ENCODE peak calls at places on chromosomes 1 and 21, in nine cellular contexts. T is right lobe of liver; D is Calu3; E is CD8-positive, alpha-beta T cell; J is endothelial cell; G is NB4; H is omental fat pad; I is heart right ventricle; M is body of pancreas. C is an unnamed sample.

GRCh38 chr1:38898653-38899230 is 17.4 kb upstream of the GJA9 start:
- DNase-seq in T (no peak), D (no peak), E (no peak), J (no peak), G (no peak), H (no peak), I (no peak), M (no peak), C (no peak)

GRCh38 chr1:32989160-32989894 is 24.7 kb upstream of the RNF19B start:
- DNase-seq in T (no peak), D (peak), E (no peak), J (no peak), G (peak), H (no peak), I (peak), M (peak), C (no peak)

GRCh38 chr1:30761312-30762151 is 4.0 kb upstream of the LAPTM5 start:
- DNase-seq in T (no peak), D (no peak), E (no peak), J (no peak), G (peak), H (no peak), I (no peak), M (no peak), C (no peak)

GRCh38 chr1:93567255-93567918 is 114.2 kb downstream of the BCAR3 start:
- DNase-seq in T (no peak), D (no peak), E (no peak), J (no peak), G (peak), H (no peak), I (peak), M (no peak), C (no peak)

GRCh38 chr1:93262645-93263044 is 82.1 kb downstream of the CCDC18 start:
- DNase-seq in T (no peak), D (no peak), E (no peak), J (no peak), G (peak), H (no peak), I (no peak), M (no peak), C (no peak)

GRCh38 chr1:7390604-7391000 is 380.5 kb upstream of the VAMP3 start:
- DNase-seq in T (no peak), D (no peak), E (no peak), J (no peak), G (no peak), H (no peak), I (no peak), M (no peak), C (no peak)

GRCh38 chr21:27423073-27423472 is 456.2 kb upstream of the ADAMTS5 start:
- DNase-seq in T (no peak), D (no peak), E (no peak), J (no peak), G (no peak), H (no peak), I (peak), M (peak), C (no peak)

GRCh38 chr1:46529031-46529630 is 22.3 kb downstream of the KNCN start:
- DNase-seq in T (no peak), D (no peak), E (no peak), J (no peak), G (no peak), H (no peak), I (no peak), M (no peak), C (no peak)

GRCh38 chr1:18166929-18167328 is 59.3 kb downstream of the IGSF21 start:
- DNase-seq in T (no peak), D (no peak), E (no peak), J (no peak), G (no peak), H (no peak), I (no peak), M (no peak), C (no peak)

GRCh38 chr1:66752000-66752592 is at the start of gene DYNLT5:
- DNase-seq in T (peak), D (no peak), E (no peak), J (peak), G (peak), H (no peak), I (peak), M (peak), C (peak)

GRCh38 chr1:240706150-240706904 is 94.4 kb upstream of the GREM2 start:
- DNase-seq in T (no peak), D (no peak), E (no peak), J (no peak), G (no peak), H (no peak), I (no peak), M (no peak), C (no peak)

GRCh38 chr1:192529811-192530210 is 45.8 kb upstream of the RGS1 start:
- DNase-seq in T (no peak), D (no peak), E (no peak), J (no peak), G (no peak), H (no peak), I (no peak), M (no peak), C (no peak)

GRCh38 chr1:247857069-247857985 is at the start of gene TRIM58:
- DNase-seq in T (no peak), D (no peak), E (no peak), J (peak), G (peak), H (no peak), I (no peak), M (no peak), C (peak)

GRCh38 chr1:171366099-171366498 is 52.1 kb downstream of the FMO4 start:
- DNase-seq in T (no peak), D (no peak), E (no peak), J (no peak), G (peak), H (no peak), I (no peak), M (no peak), C (no peak)

GRCh38 chr1:8463144-8463927 is 145.4 kb downstream of the SLC45A1 start:
- DNase-seq in T (no peak), D (peak), E (no peak), J (peak), G (no peak), H (no peak), I (peak), M (peak), C (peak)

GRCh38 chr1:212518188-212518951 is 85.7 kb downstream of the NENF start:
- DNase-seq in T (peak), D (peak), E (no peak), J (no peak), G (no peak), H (no peak), I (peak), M (peak), C (no peak)

GRCh38 chr1:9294440-9294773 is 1.7 kb downstream of the SPSB1 start:
- DNase-seq in T (no peak), D (no peak), E (no peak), J (no peak), G (peak), H (no peak), I (peak), M (peak), C (no peak)

GRCh38 chr1:216905052-216905580 is 181.9 kb upstream of the ESRRG start:
- DNase-seq in T (no peak), D (no peak), E (no peak), J (no peak), G (no peak), H (no peak), I (no peak), M (no peak), C (no peak)

GRCh38 chr1:117636637-117637425 is 31.0 kb downstream of the TENT5C start:
- DNase-seq in T (no peak), D (no peak), E (peak), J (no peak), G (no peak), H (no peak), I (no peak), M (no peak), C (no peak)

GRCh38 chr1:245549981-245550701 is 395.4 kb downstream of the KIF26B start:
- DNase-seq in T (no peak), D (no peak), E (no peak), J (peak), G (no peak), H (no peak), I (no peak), M (no peak), C (no peak)

GRCh38 chr21:25934130-25934529 is 199.4 kb downstream of the GABPA start:
- DNase-seq in T (no peak), D (peak), E (no peak), J (no peak), G (no peak), H (no peak), I (no peak), M (no peak), C (no peak)

GRCh38 chr1:76891931-76892330 is 24.7 kb downstream of the ST6GALNAC5 start:
- DNase-seq in T (no peak), D (no peak), E (no peak), J (no peak), G (peak), H (no peak), I (no peak), M (no peak), C (no peak)

GRCh38 chr1:223199094-223199647 is 56.1 kb upstream of the TLR5 start:
- DNase-seq in T (no peak), D (no peak), E (no peak), J (no peak), G (peak), H (no peak), I (no peak), M (no peak), C (no peak)

GRCh38 chr1:15352122-15352957 is 57.3 kb upstream of the EFHD2 start:
- DNase-seq in T (no peak), D (peak), E (no peak), J (no peak), G (peak), H (no peak), I (no peak), M (peak), C (no peak)

GRCh38 chr1:39788758-39789570 is at the start of gene BMP8B:
- DNase-seq in T (peak), D (peak), E (peak), J (peak), G (peak), H (no peak), I (peak), M (peak), C (peak)

GRCh38 chr1:33143181-33143580 is 38.7 kb downstream of the TRIM62 start:
- DNase-seq in T (no peak), D (no peak), E (no peak), J (no peak), G (no peak), H (no peak), I (peak), M (no peak), C (no peak)

GRCh38 chr1:79239840-79240239 is 233.3 kb upstream of the ADGRL4 start:
- DNase-seq in T (no peak), D (no peak), E (no peak), J (no peak), G (no peak), H (no peak), I (no peak), M (no peak), C (no peak)

GRCh38 chr1:98053471-98054366 is 132.9 kb upstream of the DPYD start:
- DNase-seq in T (peak), D (peak), E (peak), J (peak), G (peak), H (no peak), I (peak), M (peak), C (peak)

GRCh38 chr1:119818181-119818580 is 6.9 kb upstream of the REG4 start:
- DNase-seq in T (no peak), D (no peak), E (no peak), J (no peak), G (no peak), H (no peak), I (no peak), M (no peak), C (no peak)

GRCh38 chr21:45539046-45539795 is 3.0 kb downstream of the SLC19A1 start:
- DNase-seq in T (peak), D (no peak), E (no peak), J (no peak), G (no peak), H (no peak), I (no peak), M (peak), C (peak)

GRCh38 chr1:24186993-24187790 is at the start of gene IFNLR1:
- DNase-seq in T (peak), D (peak), E (peak), J (peak), G (no peak), H (no peak), I (peak), M (peak), C (peak)

GRCh38 chr1:245055752-245056151 is 99.0 kb upstream of the KIF26B start:
- DNase-seq in T (no peak), D (no peak), E (no peak), J (no peak), G (no peak), H (no peak), I (no peak), M (no peak), C (no peak)

GRCh38 chr21:33041981-33042380 is 16.2 kb downstream of the OLIG2 start:
- DNase-seq in T (no peak), D (no peak), E (no peak), J (no peak), G (no peak), H (no peak), I (no peak), M (no peak), C (no peak)

GRCh38 chr1:118204106-118204505 is 19.1 kb upstream of the SPAG17 start:
- DNase-seq in T (no peak), D (no peak), E (no peak), J (no peak), G (no peak), H (no peak), I (no peak), M (no peak), C (no peak)

GRCh38 chr1:158324375-158324774 is 7.0 kb downstream of the CD1B start:
- DNase-seq in T (no peak), D (no peak), E (no peak), J (no peak), G (no peak), H (no peak), I (no peak), M (no peak), C (no peak)

GRCh38 chr1:58580186-58580585 is 3.1 kb upstream of the TACSTD2 start:
- DNase-seq in T (no peak), D (no peak), E (no peak), J (no peak), G (no peak), H (no peak), I (no peak), M (no peak), C (no peak)

GRCh38 chr1:58585166-58585565 is 8.1 kb upstream of the TACSTD2 start:
- DNase-seq in T (no peak), D (no peak), E (no peak), J (no peak), G (peak), H (no peak), I (no peak), M (no peak), C (no peak)

GRCh38 chr1:58583496-58583895 is 6.4 kb upstream of the TACSTD2 start:
- DNase-seq in T (no peak), D (no peak), E (no peak), J (no peak), G (peak), H (no peak), I (no peak), M (no peak), C (no peak)

GRCh38 chr1:58584082-58584895 is 7.2 kb upstream of the TACSTD2 start:
- DNase-seq in T (no peak), D (peak), E (no peak), J (no peak), G (peak), H (no peak), I (no peak), M (peak), C (no peak)

GRCh38 chr1:58581641-58582040 is 4.6 kb upstream of the TACSTD2 start:
- DNase-seq in T (no peak), D (no peak), E (no peak), J (no peak), G (no peak), H (no peak), I (no peak), M (no peak), C (no peak)
- TF ChIP-seq CTCF in T (no peak), D (no peak), E (no peak), J (no peak), G (no peak), H (no peak), I (no peak), M (no peak), C (no peak)

GRCh38 chr1:182196897-182197546 is 135.5 kb upstream of the ZNF648 start:
- DNase-seq in T (no peak), D (no peak), E (no peak), J (no peak), G (peak), H (no peak), I (peak), M (peak), C (no peak)

GRCh38 chr1:182195733-182196132 is 134.2 kb upstream of the ZNF648 start:
- DNase-seq in T (no peak), D (no peak), E (no peak), J (no peak), G (no peak), H (no peak), I (no peak), M (no peak), C (no peak)

GRCh38 chr1:182200025-182200814 is 138.7 kb upstream of the ZNF648 start:
- DNase-seq in T (no peak), D (no peak), E (no peak), J (no peak), G (peak), H (no peak), I (no peak), M (peak), C (no peak)

GRCh38 chr1:182197555-182197954 is 136.0 kb upstream of the ZNF648 start:
- DNase-seq in T (no peak), D (no peak), E (no peak), J (no peak), G (peak), H (no peak), I (peak), M (peak), C (no peak)

GRCh38 chr1:182198006-182198605 is 136.6 kb upstream of the ZNF648 start:
- DNase-seq in T (no peak), D (peak), E (no peak), J (no peak), G (peak), H (no peak), I (no peak), M (no peak), C (no peak)
- TF ChIP-seq CTCF in T (peak), D (no peak), E (no peak), J (no peak), G (peak), H (no peak), I (peak), M (no peak), C (no peak)

DNA sequence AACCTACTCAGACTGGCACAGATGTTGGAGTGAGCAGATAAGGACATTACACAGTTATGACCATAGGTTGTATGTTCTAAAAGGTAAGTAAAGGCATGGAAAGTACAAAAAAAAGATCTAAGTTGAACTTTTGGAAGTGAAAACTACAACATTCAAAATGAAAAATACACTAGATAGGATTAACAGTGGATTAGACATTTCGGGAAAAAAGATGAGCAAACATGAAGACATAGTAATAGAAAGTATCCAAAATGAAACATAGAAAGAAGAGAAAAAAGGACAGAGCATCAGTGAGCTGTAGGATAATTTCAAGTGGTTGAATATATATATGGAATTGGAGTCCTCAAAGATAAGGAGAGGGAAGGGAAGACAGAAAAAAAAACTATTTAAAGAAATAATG is 34.0 kb upstream of the CR2 start:
- DNase-seq in T (no peak), D (no peak), E (no peak), J (no peak), G (no peak), H (no peak), I (no peak), M (no peak), C (no peak)
- TF ChIP-seq CTCF in T (no peak), D (no peak), E (no peak), J (no peak), G (no peak), H (no peak), I (no peak), M (no peak), C (no peak)

GRCh38 chr1:164773146-164773545 is 214.2 kb downstream of the PBX1 start:
- DNase-seq in T (no peak), D (no peak), E (no peak), J (no peak), G (no peak), H (no peak), I (no peak), M (no peak), C (no peak)

GRCh38 chr1:164772635-164773034 is 213.7 kb downstream of the PBX1 start:
- DNase-seq in T (no peak), D (peak), E (no peak), J (no peak), G (peak), H (peak), I (peak), M (peak), C (no peak)

GRCh38 chr1:164771568-164772350 is 212.8 kb downstream of the PBX1 start:
- DNase-seq in T (no peak), D (peak), E (no peak), J (no peak), G (no peak), H (no peak), I (no peak), M (peak), C (peak)

GRCh38 chr1:164774819-164775654 is 216.1 kb downstream of the PBX1 start:
- DNase-seq in T (peak), D (no peak), E (no peak), J (no peak), G (no peak), H (no peak), I (no peak), M (peak), C (no peak)

GRCh38 chr1:164774413-164774812 is 215.4 kb downstream of the PBX1 start:
- DNase-seq in T (no peak), D (no peak), E (no peak), J (no peak), G (peak), H (no peak), I (no peak), M (peak), C (no peak)
- TF ChIP-seq CTCF in T (no peak), D (no peak), E (no peak), J (no peak), G (no peak), H (no peak), I (peak), M (no peak), C (no peak)